ENCODE peak calls at places on chromosomes 6 and 20, in six cellular contexts. J, O, V, D, S and C are unnamed samples. For H3K4me1 and H3K9me3, the result is how much of the 10 kb centered on the place peaks cover.

GRCh38 chr6:131931063-131931745 is 20.0 kb downstream of the CCN2 start:
- DNase-seq in J (peak), O (no peak), V (no peak), D (no peak), S (no peak), C (no peak)

GRCh38 chr6:43263314-43264178 is 20.3 kb downstream of the TTBK1 start:
- DNase-seq in J (peak), O (peak), V (peak), D (peak), S (peak), C (peak)

GRCh38 chr6:127190552-127190951 is 72.1 kb downstream of the RSPO3 start:
- DNase-seq in J (peak), O (no peak), V (no peak), D (no peak), S (peak), C (no peak)

GRCh38 chr6:53492860-53493634 is 51.9 kb downstream of the GCLC start:
- DNase-seq in J (peak), O (no peak), V (peak), D (no peak), S (peak), C (no peak)

GRCh38 chr20:47202765-47203667 is 153.5 kb downstream of the ZMYND8 start:
- DNase-seq in J (no peak), O (no peak), V (no peak), D (no peak), S (no peak), C (no peak)

GRCh38 chr20:36181934-36182603 is 27.5 kb downstream of the EPB41L1 start:
- DNase-seq in J (peak), O (no peak), V (no peak), D (no peak), S (no peak), C (no peak)

GRCh38 chr6:27188885-27189418 is 58.5 kb upstream of the PRSS16 start:
- DNase-seq in J (peak), O (peak), V (peak), D (peak), S (peak), C (no peak)

GRCh38 chr6:34152042-34152524 is 6.2 kb upstream of the GRM4 start:
- DNase-seq in J (no peak), O (no peak), V (no peak), D (no peak), S (no peak), C (no peak)

GRCh38 chr20:25073544-25073943 is 8.4 kb downstream of the VSX1 start:
- DNase-seq in J (no peak), O (no peak), V (no peak), D (no peak), S (no peak), C (peak)

DNA sequence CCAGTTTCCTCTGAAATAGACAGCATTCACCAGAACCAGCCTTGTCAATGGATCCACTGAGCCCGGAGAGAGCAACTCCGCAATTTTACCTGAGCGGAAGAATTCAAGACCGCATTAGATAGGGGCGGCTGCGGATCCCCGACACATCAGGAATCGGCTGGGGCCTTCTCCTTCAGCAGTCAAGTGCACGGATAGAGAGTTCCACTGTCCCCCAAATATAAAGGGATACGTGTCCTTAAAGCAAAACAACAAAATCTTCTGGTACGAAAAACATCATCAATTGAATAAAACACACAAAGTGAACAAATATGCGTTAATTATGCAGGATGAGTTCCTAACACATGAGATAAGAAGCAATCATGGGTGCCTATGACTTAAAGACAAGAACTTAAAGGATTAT is 18.3 kb downstream of the SERPINB6 start:
- DNase-seq in J (no peak), O (no peak), V (no peak), D (no peak), S (no peak), C (no peak)
- H3K4me1 ChIP-seq in J (under half), O (under half), V (under half), D (under half), S (under half), C (half or more)

GRCh38 chr6:129475477-129476247 is 234.3 kb downstream of the ARHGAP18 start:
- DNase-seq in J (no peak), O (no peak), V (no peak), D (no peak), S (no peak), C (no peak)
- H3K9me3 ChIP-seq in J (under half), O (under half), V (under half), D (under half), S (under half), C (under half)

GRCh38 chr6:138454976-138455706 is 44.2 kb downstream of the NHSL1 start:
- DNase-seq in J (peak), O (peak), V (no peak), D (peak), S (peak), C (no peak)
- H3K27ac ChIP-seq in J (no peak), O (peak), V (no peak), D (no peak), S (no peak), C (no peak)

GRCh38 chr6:71393471-71393870 is 104.9 kb downstream of the OGFRL1 start:
- DNase-seq in J (no peak), O (no peak), V (no peak), D (no peak), S (no peak), C (no peak)

GRCh38 chr6:71395731-71396409 is 107.3 kb downstream of the OGFRL1 start:
- DNase-seq in J (no peak), O (no peak), V (no peak), D (no peak), S (no peak), C (no peak)

GRCh38 chr6:71396410-71396801 is 107.8 kb downstream of the OGFRL1 start:
- DNase-seq in J (no peak), O (no peak), V (no peak), D (no peak), S (no peak), C (no peak)

GRCh38 chr6:71392286-71392685 is 103.7 kb downstream of the OGFRL1 start:
- DNase-seq in J (no peak), O (no peak), V (no peak), D (no peak), S (no peak), C (no peak)

DNA sequence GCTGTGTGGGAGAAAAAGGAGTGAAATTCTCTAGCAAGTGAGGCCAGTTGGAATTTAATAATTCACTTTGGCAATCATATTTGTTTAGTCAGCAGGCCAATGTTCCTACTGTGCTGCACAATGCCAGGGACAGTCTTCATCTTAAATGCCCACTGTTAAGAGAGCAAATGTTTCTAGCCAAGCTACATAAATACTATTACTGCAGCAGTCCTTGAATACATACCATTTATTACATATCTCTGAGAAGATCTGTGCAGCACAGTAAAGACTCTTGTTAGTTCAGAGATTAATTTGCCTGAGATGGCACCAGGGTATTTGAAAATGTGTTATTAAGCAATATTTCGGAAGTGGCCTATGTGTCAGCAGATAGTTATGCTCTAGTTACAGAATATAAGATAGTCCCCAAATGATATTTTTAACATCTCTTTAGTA is 105.4 kb downstream of the OGFRL1 start:
- DNase-seq in J (peak), O (no peak), V (no peak), D (no peak), S (no peak), C (no peak)
- H3K4me1 ChIP-seq in J (under half), O (under half), V (half or more), D (under half), S (under half), C (under half)